ENCODE peak calls at places on chromosomes 5 and 9, in four cellular contexts. R is posterior cingulate gyrus, O is HEK293T, W is left lobe of liver. I is an unnamed sample.

GRCh38 chr5:131758520-131758900 is 38.3 kb downstream of the FNIP1 start:
- DNase-seq in R (no peak), O (no peak), W (no peak), I (no peak)

GRCh38 chr5:600551-601541 is 11.3 kb upstream of the CEP72 start:
- DNase-seq in R (no peak), O (no peak), W (peak; percentile 31), I (no peak)

GRCh38 chr5:133220851-133221674 is 169.2 kb downstream of the HSPA4 start:
- DNase-seq in R (no peak), O (no peak), W (no peak), I (peak; percentile 50)

GRCh38 chr5:16051246-16051645 is 128.3 kb downstream of the MARCHF11 start:
- DNase-seq in R (no peak), O (no peak), W (no peak), I (peak; percentile 13)

GRCh38 chr9:130298663-130299279 is 33.2 kb downstream of the HMCN2 start:
- DNase-seq in R (no peak), O (peak; percentile 45), W (no peak), I (no peak)

GRCh38 chr5:122498163-122498562 is 186.1 kb downstream of the SNCAIP start:
- DNase-seq in R (peak; percentile 33), O (peak; percentile 33), W (no peak), I (peak; percentile 21)

GRCh38 chr9:93132287-93132927 is 1.6 kb downstream of the NINJ1 start:
- DNase-seq in R (no peak), O (no peak), W (peak; percentile 89), I (peak; percentile 66)

GRCh38 chr9:121656941-121657340 is 5.5 kb downstream of the DAB2IP start:
- DNase-seq in R (no peak), O (no peak), W (no peak), I (no peak)

GRCh38 chr5:106827061-106827460 is 843.7 kb downstream of the EFNA5 start:
- DNase-seq in R (no peak), O (no peak), W (no peak), I (no peak)

GRCh38 chr9:3238241-3238640 is 287.6 kb downstream of the RFX3 start:
- DNase-seq in R (no peak), O (no peak), W (no peak), I (peak; percentile 7)

GRCh38 chr5:153629496-153629895 is 139.0 kb downstream of the GRIA1 start:
- DNase-seq in R (no peak), O (no peak), W (no peak), I (no peak)

GRCh38 chr9:12775963-12776774 is 1.3 kb downstream of the LURAP1L start:
- DNase-seq in R (peak; percentile 77), O (peak; percentile 62), W (peak; percentile 92), I (peak; percentile 87)

GRCh38 chr5:163339148-163339547 is 98.2 kb upstream of the CCNG1 start:
- DNase-seq in R (no peak), O (no peak), W (no peak), I (no peak)